ENCODE peak calls at places on chromosome 17, in nine cellular contexts. One of them, this sample, is unnamed.

GRCh38 chr17:35051183-35051578 is 12.3 kb downstream of the RFFL start:
- DNase-seq in T-helper 17 cell: peak
- DNase-seq in gastrocnemius medialis: no peak
- DNase-seq in EH: no peak
- DNase-seq in small intestine: peak
- DNase-seq in AG04449: no peak
- DNase-seq in ascending aorta: no peak
- DNase-seq in T-helper 1 cell: peak
- DNase-seq in adrenal gland: no peak
- DNase-seq in this sample: peak

GRCh38 chr17:55717432-55717831 is 5.2 kb downstream of the TMEM100 start:
- DNase-seq in EH: no peak
- DNase-seq in small intestine: no peak
- DNase-seq in ascending aorta: no peak
- DNase-seq in adrenal gland: no peak
- DNase-seq in T-helper 17 cell: no peak
- DNase-seq in T-helper 1 cell: no peak
- DNase-seq in AG04449: no peak
- DNase-seq in gastrocnemius medialis: no peak
- DNase-seq in this sample: no peak

GRCh38 chr17:20206068-20206467 is 196.9 kb downstream of the SPECC1 start:
- DNase-seq in adrenal gland: no peak
- DNase-seq in T-helper 1 cell: no peak
- DNase-seq in EH: peak
- DNase-seq in small intestine: no peak
- DNase-seq in gastrocnemius medialis: no peak
- DNase-seq in AG04449: no peak
- DNase-seq in ascending aorta: no peak
- DNase-seq in T-helper 17 cell: no peak
- DNase-seq in this sample: no peak

GRCh38 chr17:28290703-28291102 is 28.3 kb upstream of the TMEM97 start:
- DNase-seq in AG04449: no peak
- DNase-seq in gastrocnemius medialis: no peak
- DNase-seq in small intestine: no peak
- DNase-seq in EH: peak
- DNase-seq in T-helper 1 cell: no peak
- DNase-seq in ascending aorta: no peak
- DNase-seq in T-helper 17 cell: no peak
- DNase-seq in adrenal gland: no peak
- DNase-seq in this sample: no peak

GRCh38 chr17:17345294-17345597 is 42.1 kb downstream of the NT5M start:
- DNase-seq in gastrocnemius medialis: no peak
- DNase-seq in ascending aorta: no peak
- DNase-seq in T-helper 1 cell: no peak
- DNase-seq in small intestine: no peak
- DNase-seq in T-helper 17 cell: no peak
- DNase-seq in adrenal gland: peak
- DNase-seq in AG04449: no peak
- DNase-seq in EH: no peak
- DNase-seq in this sample: no peak

GRCh38 chr17:51666971-51667721 is 406.8 kb downstream of the UTP18 start:
- DNase-seq in small intestine: no peak
- DNase-seq in EH: no peak
- DNase-seq in adrenal gland: no peak
- DNase-seq in T-helper 1 cell: no peak
- DNase-seq in AG04449: no peak
- DNase-seq in gastrocnemius medialis: no peak
- DNase-seq in T-helper 17 cell: no peak
- DNase-seq in ascending aorta: no peak
- DNase-seq in this sample: no peak

GRCh38 chr17:1179635-1180433 is at the start of gene ABR:
- DNase-seq in T-helper 17 cell: peak
- DNase-seq in T-helper 1 cell: no peak
- DNase-seq in adrenal gland: no peak
- DNase-seq in EH: peak
- DNase-seq in gastrocnemius medialis: no peak
- DNase-seq in AG04449: no peak
- DNase-seq in ascending aorta: peak
- DNase-seq in small intestine: no peak
- DNase-seq in this sample: peak

GRCh38 chr17:83194189-83194565 is 114.8 kb downstream of the METRNL start:
- DNase-seq in T-helper 17 cell: no peak
- DNase-seq in EH: no peak
- DNase-seq in small intestine: no peak
- DNase-seq in adrenal gland: peak
- DNase-seq in gastrocnemius medialis: no peak
- DNase-seq in AG04449: no peak
- DNase-seq in ascending aorta: no peak
- DNase-seq in T-helper 1 cell: no peak
- DNase-seq in this sample: peak

GRCh38 chr17:50871369-50871768 is 5.2 kb upstream of the TOB1 start:
- DNase-seq in AG04449: no peak
- DNase-seq in adrenal gland: no peak
- DNase-seq in ascending aorta: no peak
- DNase-seq in small intestine: peak
- DNase-seq in T-helper 1 cell: peak
- DNase-seq in T-helper 17 cell: no peak
- DNase-seq in EH: no peak
- DNase-seq in gastrocnemius medialis: no peak
- DNase-seq in this sample: no peak

GRCh38 chr17:76490112-76490710 is 11.0 kb downstream of the RHBDF2 start:
- DNase-seq in small intestine: no peak
- DNase-seq in T-helper 1 cell: no peak
- DNase-seq in gastrocnemius medialis: no peak
- DNase-seq in ascending aorta: no peak
- DNase-seq in adrenal gland: no peak
- DNase-seq in T-helper 17 cell: no peak
- DNase-seq in AG04449: no peak
- DNase-seq in EH: no peak
- DNase-seq in this sample: no peak

GRCh38 chr17:16947470-16947869 is 24.4 kb downstream of the TNFRSF13B start:
- DNase-seq in T-helper 1 cell: no peak
- DNase-seq in small intestine: no peak
- DNase-seq in adrenal gland: no peak
- DNase-seq in EH: no peak
- DNase-seq in T-helper 17 cell: no peak
- DNase-seq in gastrocnemius medialis: no peak
- DNase-seq in ascending aorta: no peak
- DNase-seq in AG04449: no peak
- DNase-seq in this sample: no peak

GRCh38 chr17:48181653-48182052 is 74.1 kb downstream of the SNX11 start:
- DNase-seq in gastrocnemius medialis: no peak
- DNase-seq in EH: peak
- DNase-seq in T-helper 1 cell: no peak
- DNase-seq in ascending aorta: no peak
- DNase-seq in T-helper 17 cell: no peak
- DNase-seq in AG04449: no peak
- DNase-seq in small intestine: peak
- DNase-seq in adrenal gland: no peak
- DNase-seq in this sample: no peak

GRCh38 chr17:81885869-81886548 is 5.4 kb downstream of the ALYREF start:
- DNase-seq in EH: peak
- DNase-seq in AG04449: no peak
- DNase-seq in ascending aorta: no peak
- DNase-seq in adrenal gland: peak
- DNase-seq in gastrocnemius medialis: peak
- DNase-seq in T-helper 1 cell: no peak
- DNase-seq in T-helper 17 cell: no peak
- DNase-seq in small intestine: no peak
- DNase-seq in this sample: no peak

GRCh38 chr17:61410100-61410551 is 10.5 kb downstream of the TBX2 start:
- DNase-seq in small intestine: no peak
- DNase-seq in T-helper 1 cell: no peak
- DNase-seq in adrenal gland: no peak
- DNase-seq in AG04449: no peak
- DNase-seq in T-helper 17 cell: no peak
- DNase-seq in EH: no peak
- DNase-seq in gastrocnemius medialis: peak
- DNase-seq in ascending aorta: peak
- DNase-seq in this sample: no peak

GRCh38 chr17:54694287-54694887 is 206.3 kb upstream of the TOM1L1 start:
- DNase-seq in T-helper 17 cell: no peak
- DNase-seq in ascending aorta: no peak
- DNase-seq in adrenal gland: no peak
- DNase-seq in EH: no peak
- DNase-seq in gastrocnemius medialis: no peak
- DNase-seq in AG04449: no peak
- DNase-seq in T-helper 1 cell: no peak
- DNase-seq in small intestine: no peak
- DNase-seq in this sample: no peak

GRCh38 chr17:633133-633532 is 81.5 kb downstream of the VPS53 start:
- DNase-seq in adrenal gland: no peak
- DNase-seq in T-helper 17 cell: no peak
- DNase-seq in small intestine: no peak
- DNase-seq in T-helper 1 cell: no peak
- DNase-seq in AG04449: no peak
- DNase-seq in EH: peak
- DNase-seq in gastrocnemius medialis: no peak
- DNase-seq in ascending aorta: no peak
- DNase-seq in this sample: no peak

GRCh38 chr17:50345443-50346312 is at the start of gene XYLT2:
- DNase-seq in small intestine: peak
- DNase-seq in T-helper 1 cell: peak
- DNase-seq in gastrocnemius medialis: peak
- DNase-seq in adrenal gland: peak
- DNase-seq in EH: peak
- DNase-seq in T-helper 17 cell: peak
- DNase-seq in ascending aorta: peak
- DNase-seq in AG04449: no peak
- DNase-seq in this sample: peak

GRCh38 chr17:327971-328370 is 24.6 kb downstream of the RPH3AL start:
- DNase-seq in ascending aorta: no peak
- DNase-seq in adrenal gland: no peak
- DNase-seq in EH: no peak
- DNase-seq in gastrocnemius medialis: no peak
- DNase-seq in T-helper 1 cell: no peak
- DNase-seq in AG04449: no peak
- DNase-seq in small intestine: no peak
- DNase-seq in T-helper 17 cell: no peak
- DNase-seq in this sample: no peak

GRCh38 chr17:21127508-21128077 is 829 bp downstream of the DHRS7B start:
- DNase-seq in EH: no peak
- DNase-seq in small intestine: no peak
- DNase-seq in T-helper 1 cell: no peak
- DNase-seq in adrenal gland: no peak
- DNase-seq in T-helper 17 cell: no peak
- DNase-seq in ascending aorta: no peak
- DNase-seq in gastrocnemius medialis: no peak
- DNase-seq in AG04449: no peak
- DNase-seq in this sample: no peak

GRCh38 chr17:32822996-32823395 is 53.9 kb downstream of the MYO1D start:
- DNase-seq in adrenal gland: peak
- DNase-seq in ascending aorta: no peak
- DNase-seq in T-helper 1 cell: no peak
- DNase-seq in AG04449: no peak
- DNase-seq in EH: no peak
- DNase-seq in T-helper 17 cell: no peak
- DNase-seq in small intestine: no peak
- DNase-seq in gastrocnemius medialis: no peak
- DNase-seq in this sample: no peak